ENCODE peak calls at places on chromosomes 6 and 20, in five cellular contexts. Z, X, P, L and C are unnamed samples.

GRCh38 chr6:126797981-126798380 is 320.5 kb upstream of the RSPO3 start:
- DNase-seq in Z (no peak), X (peak), P (no peak), L (no peak), C (no peak)

GRCh38 chr20:41425180-41425884 is 58.7 kb upstream of the EMILIN3 start:
- DNase-seq in Z (no peak), X (peak), P (no peak), L (peak), C (no peak)

GRCh38 chr6:87277123-87277522 is 45.3 kb upstream of the SMIM8 start:
- DNase-seq in Z (no peak), X (peak), P (no peak), L (no peak), C (no peak)

GRCh38 chr6:15417811-15418210 is 171.9 kb downstream of the JARID2 start:
- DNase-seq in Z (no peak), X (peak), P (no peak), L (peak), C (no peak)

GRCh38 chr20:4875578-4876067 is 125.7 kb downstream of the SLC23A2 start:
- DNase-seq in Z (no peak), X (no peak), P (no peak), L (no peak), C (no peak)

GRCh38 chr20:61434361-61434781 is 182.3 kb downstream of the CDH4 start:
- DNase-seq in Z (no peak), X (peak), P (no peak), L (no peak), C (no peak)

GRCh38 chr6:108134213-108134973 is 31.4 kb upstream of the NR2E1 start:
- DNase-seq in Z (no peak), X (no peak), P (no peak), L (no peak), C (no peak)

GRCh38 chr20:60764328-60764727 is 487.7 kb upstream of the CDH4 start:
- DNase-seq in Z (no peak), X (no peak), P (no peak), L (no peak), C (no peak)

GRCh38 chr6:32153252-32153834 is 598 bp upstream of the PPT2 start:
- DNase-seq in Z (no peak), X (peak), P (no peak), L (no peak), C (peak)

GRCh38 chr6:56890683-56891429 is 64.1 kb upstream of the BEND6 start:
- DNase-seq in Z (no peak), X (peak), P (no peak), L (peak), C (peak)

GRCh38 chr6:72704979-72705378 is 83.1 kb downstream of the KCNQ5 start:
- DNase-seq in Z (no peak), X (no peak), P (no peak), L (no peak), C (no peak)

GRCh38 chr6:29797120-29797519 is 30.5 kb upstream of the HLA-G start:
- DNase-seq in Z (no peak), X (peak), P (no peak), L (no peak), C (peak)

GRCh38 chr6:47371139-47371874 is 61.6 kb upstream of the TNFRSF21 start:
- DNase-seq in Z (no peak), X (no peak), P (no peak), L (no peak), C (no peak)

GRCh38 chr6:132490478-132491204 is 22.3 kb downstream of the STX7 start:
- DNase-seq in Z (no peak), X (no peak), P (no peak), L (no peak), C (no peak)

GRCh38 chr6:148869589-148869988 is 122.8 kb downstream of the UST start:
- DNase-seq in Z (no peak), X (peak), P (no peak), L (peak), C (peak)

GRCh38 chr6:26086214-26086613 is 1.0 kb upstream of the HFE start:
- DNase-seq in Z (no peak), X (no peak), P (no peak), L (no peak), C (no peak)

DNA sequence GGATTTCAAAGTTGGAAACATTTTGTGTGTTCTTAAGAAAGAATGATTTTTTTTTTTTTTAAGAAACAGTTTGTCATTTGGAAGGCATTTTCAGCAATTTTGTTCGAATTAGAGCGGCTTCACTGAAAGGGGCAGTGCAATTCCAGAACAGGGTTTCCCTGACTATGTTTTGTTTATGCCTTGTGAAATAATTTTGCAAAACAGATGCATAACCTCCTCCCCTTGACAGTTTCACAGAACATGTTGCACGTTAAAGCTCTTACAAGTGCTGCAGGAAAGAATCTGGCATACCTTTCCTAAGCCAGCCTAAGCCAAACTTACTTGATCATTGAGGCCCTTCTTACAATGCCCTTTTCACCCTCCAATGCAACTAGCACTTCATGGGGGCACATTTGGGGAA is 216.0 kb upstream of the SSTR4 start:
- DNase-seq in Z (no peak), X (no peak), P (no peak), L (no peak), C (no peak)
- TF ChIP-seq CTCF in Z (no peak), X (no peak), P (no peak), L (no peak), C (no peak)

GRCh38 chr6:105882833-105883232 is 203.3 kb upstream of the PRDM1 start:
- DNase-seq in Z (no peak), X (peak), P (no peak), L (no peak), C (no peak)
- H3K4me3 ChIP-seq in Z (no peak), X (no peak), P (no peak), L (no peak), C (no peak)

DNA sequence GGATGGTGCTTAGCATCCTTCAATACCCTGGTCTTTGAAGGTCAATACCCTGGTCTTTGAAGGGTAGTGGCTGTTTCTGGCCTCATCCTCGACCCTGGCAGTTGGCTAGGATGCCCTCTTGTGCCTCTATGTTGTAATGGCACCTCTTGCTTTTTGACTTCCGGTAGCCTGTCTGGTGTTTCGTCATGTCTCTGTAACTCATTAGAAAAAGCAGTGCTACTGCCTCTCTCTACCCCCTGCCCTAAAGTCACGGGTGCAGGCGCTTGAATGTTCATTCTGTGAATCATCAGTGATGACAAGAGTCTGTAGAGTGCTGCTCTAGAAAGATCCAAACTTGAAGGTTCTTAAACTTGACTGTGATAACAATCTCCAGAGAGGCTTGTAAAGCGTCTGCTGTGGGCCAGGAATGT is 28.3 kb downstream of the RSPO4 start:
- DNase-seq in Z (no peak), X (no peak), P (no peak), L (peak), C (no peak)
- TF ChIP-seq CTCF in Z (no peak), X (peak), P (peak), L (peak), C (peak)

GRCh38 chr6:34239893-34240292 is 3.2 kb downstream of the HMGA1 start:
- DNase-seq in Z (no peak), X (no peak), P (no peak), L (no peak), C (no peak)
- H3K4me3 ChIP-seq in Z (no peak), X (peak), P (no peak), L (no peak), C (no peak)

GRCh38 chr6:128518531-128519131 is 1.8 kb downstream of the PTPRK start:
- DNase-seq in Z (no peak), X (no peak), P (no peak), L (no peak), C (no peak)

GRCh38 chr6:128521302-128521632 is 868 bp upstream of the PTPRK start:
- DNase-seq in Z (no peak), X (no peak), P (no peak), L (no peak), C (no peak)

GRCh38 chr6:128520436-128521301 is at the start of gene PTPRK:
- DNase-seq in Z (peak), X (peak), P (peak), L (peak), C (peak)

GRCh38 chr6:128519931-128520435 is 416 bp downstream of the PTPRK start:
- DNase-seq in Z (peak), X (no peak), P (peak), L (no peak), C (no peak)

DNA sequence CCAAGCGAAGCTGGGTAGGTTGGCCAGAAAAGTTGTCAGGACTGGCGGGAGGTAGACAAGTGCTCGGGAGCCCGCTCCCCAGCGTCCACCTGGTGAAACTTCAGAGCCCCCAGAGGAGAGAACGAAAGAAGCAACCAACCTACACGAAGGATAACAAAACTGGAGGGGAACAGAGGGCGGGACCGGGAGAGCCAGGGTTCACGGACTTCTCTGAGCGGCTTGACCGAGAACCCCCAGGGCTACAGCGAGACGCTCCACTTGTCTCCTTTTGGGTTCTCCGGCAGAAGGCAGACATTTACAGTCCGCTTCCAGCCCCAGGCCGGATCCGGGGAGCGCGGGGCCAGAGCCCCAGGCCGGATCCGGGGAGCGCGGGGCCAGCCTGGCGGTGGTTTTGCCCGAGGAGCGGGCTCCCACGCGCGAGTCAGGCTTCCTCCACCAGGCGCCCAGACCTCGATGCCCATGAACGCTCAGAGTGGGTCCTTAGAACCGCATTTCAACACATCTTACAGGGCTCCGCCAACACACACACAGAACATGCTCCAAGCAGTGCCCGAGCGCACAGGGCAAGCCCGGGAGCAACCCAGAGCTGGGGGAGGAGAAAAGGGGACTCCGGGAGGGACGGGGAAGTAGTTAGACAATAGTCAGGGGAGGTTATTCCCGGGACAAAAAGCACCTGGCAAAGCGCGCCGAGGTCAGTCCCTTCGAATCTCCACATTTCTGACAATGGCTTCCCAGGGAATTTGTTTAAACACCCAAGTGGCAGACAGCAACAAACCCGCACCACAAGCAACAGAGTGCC is 1.1 kb downstream of the PTPRK start:
- DNase-seq in Z (peak), X (peak), P (peak), L (peak), C (peak)
- TF ChIP-seq CTCF in Z (no peak), X (no peak), P (peak), L (peak), C (no peak)

GRCh38 chr20:48831702-48832422 is 4.1 kb upstream of the PREX1 start:
- DNase-seq in Z (no peak), X (peak), P (no peak), L (no peak), C (peak)
- H3K4me3 ChIP-seq in Z (no peak), X (no peak), P (no peak), L (no peak), C (no peak)

GRCh38 chr6:168133186-168133585 is 54.2 kb upstream of the FRMD1 start:
- DNase-seq in Z (no peak), X (peak), P (no peak), L (peak), C (no peak)
- TF ChIP-seq CTCF in Z (no peak), X (no peak), P (no peak), L (no peak), C (no peak)